ENCODE peak calls at places on chromosomes 13 and 19, in eight cellular contexts. One of them, this sample, is unnamed.

GRCh38 chr13:28475916-28476725 is 18.8 kb downstream of the FLT1 start:
- DNase-seq in fibroblast of the conjunctiva: peak
- DNase-seq in NCI-H1436 treated with DMSO at 0.1 percent for 48 hours: no peak
- DNase-seq in T1000: no peak
- DNase-seq in Karpas-422: no peak
- DNase-seq in breast epithelium: no peak
- DNase-seq in adrenal gland: no peak
- DNase-seq in T47D: no peak
- DNase-seq in this sample: peak

GRCh38 chr13:52862358-52863206 is 14.1 kb upstream of the PCDH8 start:
- DNase-seq in Karpas-422: peak
- DNase-seq in NCI-H1436 treated with DMSO at 0.1 percent for 48 hours: no peak
- DNase-seq in adrenal gland: no peak
- DNase-seq in breast epithelium: no peak
- DNase-seq in fibroblast of the conjunctiva: no peak
- DNase-seq in T1000: no peak
- DNase-seq in T47D: no peak
- DNase-seq in this sample: no peak

GRCh38 chr13:75135325-75135825 is 346.6 kb downstream of the TBC1D4 start:
- DNase-seq in T47D: no peak
- DNase-seq in breast epithelium: no peak
- DNase-seq in adrenal gland: no peak
- DNase-seq in NCI-H1436 treated with DMSO at 0.1 percent for 48 hours: no peak
- DNase-seq in Karpas-422: no peak
- DNase-seq in T1000: peak
- DNase-seq in fibroblast of the conjunctiva: peak
- DNase-seq in this sample: peak

GRCh38 chr13:66171821-66172220 is 1058.3 kb downstream of the PCDH9 start:
- DNase-seq in T1000: no peak
- DNase-seq in T47D: no peak
- DNase-seq in fibroblast of the conjunctiva: no peak
- DNase-seq in NCI-H1436 treated with DMSO at 0.1 percent for 48 hours: no peak
- DNase-seq in breast epithelium: no peak
- DNase-seq in adrenal gland: no peak
- DNase-seq in Karpas-422: no peak
- DNase-seq in this sample: no peak

GRCh38 chr13:111429064-111429558 is 108.7 kb downstream of the TEX29 start:
- DNase-seq in T1000: no peak
- DNase-seq in T47D: peak
- DNase-seq in Karpas-422: peak
- DNase-seq in NCI-H1436 treated with DMSO at 0.1 percent for 48 hours: no peak
- DNase-seq in adrenal gland: peak
- DNase-seq in breast epithelium: no peak
- DNase-seq in fibroblast of the conjunctiva: peak
- DNase-seq in this sample: no peak

GRCh38 chr13:102117175-102117830 is 284.5 kb downstream of the FGF14 start:
- DNase-seq in breast epithelium: no peak
- DNase-seq in NCI-H1436 treated with DMSO at 0.1 percent for 48 hours: no peak
- DNase-seq in adrenal gland: no peak
- DNase-seq in T47D: no peak
- DNase-seq in fibroblast of the conjunctiva: no peak
- DNase-seq in Karpas-422: no peak
- DNase-seq in T1000: no peak
- DNase-seq in this sample: no peak

GRCh38 chr19:46428278-46429141 is at the start of gene PNMA8C:
- DNase-seq in Karpas-422: no peak
- DNase-seq in NCI-H1436 treated with DMSO at 0.1 percent for 48 hours: peak
- DNase-seq in breast epithelium: no peak
- DNase-seq in adrenal gland: peak
- DNase-seq in T1000: no peak
- DNase-seq in fibroblast of the conjunctiva: no peak
- DNase-seq in T47D: no peak
- DNase-seq in this sample: no peak

GRCh38 chr13:36548129-36548528 is 115.8 kb downstream of the CCNA1 start:
- DNase-seq in T1000: no peak
- DNase-seq in adrenal gland: no peak
- DNase-seq in T47D: no peak
- DNase-seq in breast epithelium: no peak
- DNase-seq in NCI-H1436 treated with DMSO at 0.1 percent for 48 hours: no peak
- DNase-seq in Karpas-422: no peak
- DNase-seq in fibroblast of the conjunctiva: no peak
- DNase-seq in this sample: no peak